ENCODE peak calls at places on chromosomes 11 and 22, in five cellular contexts. One of them, this sample, is unnamed.

GRCh38 chr22:17829691-17830040 is 55.4 kb upstream of the BID start:
- DNase-seq in foreskin fibroblast: peak; percentile 51
- DNase-seq in Karpas-422: no peak
- DNase-seq in tibial nerve: no peak
- DNase-seq in GM12865: no peak
- DNase-seq in this sample: no peak

GRCh38 chr11:65400295-65401072 is 14.0 kb downstream of the FRMD8 start:
- DNase-seq in foreskin fibroblast: no peak
- DNase-seq in Karpas-422: no peak
- DNase-seq in tibial nerve: no peak
- DNase-seq in GM12865: no peak
- DNase-seq in this sample: no peak

GRCh38 chr11:69599502-69599901 is 41.5 kb upstream of the CCND1 start:
- DNase-seq in foreskin fibroblast: no peak
- DNase-seq in Karpas-422: no peak
- DNase-seq in tibial nerve: no peak
- DNase-seq in GM12865: no peak
- DNase-seq in this sample: no peak

GRCh38 chr22:24554316-24555159 is at the start of gene GUCD1:
- DNase-seq in foreskin fibroblast: no peak
- DNase-seq in Karpas-422: peak; percentile 75
- DNase-seq in tibial nerve: no peak
- DNase-seq in GM12865: peak; percentile 52
- DNase-seq in this sample: no peak

GRCh38 chr11:116986521-116987105 is 111.6 kb downstream of the SIK3 start:
- DNase-seq in foreskin fibroblast: peak; percentile 88
- DNase-seq in Karpas-422: no peak
- DNase-seq in tibial nerve: no peak
- DNase-seq in GM12865: peak; percentile 73
- DNase-seq in this sample: no peak

GRCh38 chr22:38267086-38267485 is 5.7 kb downstream of the TMEM184B start:
- DNase-seq in foreskin fibroblast: no peak
- DNase-seq in Karpas-422: no peak
- DNase-seq in tibial nerve: no peak
- DNase-seq in GM12865: no peak
- DNase-seq in this sample: peak; percentile 75

GRCh38 chr11:15471709-15472404 is 357.1 kb downstream of the INSC start:
- DNase-seq in foreskin fibroblast: no peak
- DNase-seq in Karpas-422: no peak
- DNase-seq in tibial nerve: no peak
- DNase-seq in GM12865: no peak
- DNase-seq in this sample: no peak

GRCh38 chr11:122786896-122787295 is 51.4 kb upstream of the CRTAM start:
- DNase-seq in foreskin fibroblast: no peak
- DNase-seq in Karpas-422: no peak
- DNase-seq in tibial nerve: no peak
- DNase-seq in GM12865: no peak
- DNase-seq in this sample: no peak

GRCh38 chr11:1483445-1483961 is 3.1 kb downstream of the MOB2 start:
- DNase-seq in foreskin fibroblast: no peak
- DNase-seq in Karpas-422: no peak
- DNase-seq in tibial nerve: no peak
- DNase-seq in GM12865: no peak
- DNase-seq in this sample: no peak

GRCh38 chr11:107785401-107785800 is 73.2 kb downstream of the SLC35F2 start:
- DNase-seq in foreskin fibroblast: peak; percentile 13
- DNase-seq in Karpas-422: no peak
- DNase-seq in tibial nerve: no peak
- DNase-seq in GM12865: peak; percentile 25
- DNase-seq in this sample: no peak

GRCh38 chr11:72769680-72770079 is 17.5 kb upstream of the ARAP1 start:
- DNase-seq in foreskin fibroblast: no peak
- DNase-seq in Karpas-422: no peak
- DNase-seq in tibial nerve: no peak
- DNase-seq in GM12865: no peak
- DNase-seq in this sample: no peak

GRCh38 chr22:28873183-28873964 is 10.0 kb upstream of the ZNRF3 start:
- DNase-seq in foreskin fibroblast: no peak
- DNase-seq in Karpas-422: no peak
- DNase-seq in tibial nerve: no peak
- DNase-seq in GM12865: no peak
- DNase-seq in this sample: no peak

GRCh38 chr22:46149493-46149997 is 781 bp upstream of the PPARA start:
- DNase-seq in foreskin fibroblast: no peak
- DNase-seq in Karpas-422: peak; percentile 65
- DNase-seq in tibial nerve: peak; percentile 54
- DNase-seq in GM12865: peak; percentile 15
- DNase-seq in this sample: no peak

GRCh38 chr11:67278135-67278938 is 10.8 kb upstream of the ANKRD13D start:
- DNase-seq in foreskin fibroblast: no peak
- DNase-seq in Karpas-422: no peak
- DNase-seq in tibial nerve: no peak
- DNase-seq in GM12865: no peak
- DNase-seq in this sample: no peak
- H3K4me3 ChIP-seq in foreskin fibroblast: no peak overlapping the region
- H3K4me3 ChIP-seq in Karpas-422: peak overlapping the region; percentile 59
- H3K4me3 ChIP-seq in tibial nerve: peak overlapping the region; percentile 24
- H3K4me3 ChIP-seq in GM12865: peak overlapping the region; percentile 65
- H3K4me3 ChIP-seq in this sample: peak overlapping the region; percentile 59

GRCh38 chr22:31921106-31921505 is 23.2 kb upstream of the YWHAH start:
- DNase-seq in foreskin fibroblast: no peak
- DNase-seq in Karpas-422: no peak
- DNase-seq in tibial nerve: no peak
- DNase-seq in GM12865: no peak
- DNase-seq in this sample: no peak
- H3K4me3 ChIP-seq in foreskin fibroblast: no peak overlapping the region
- H3K4me3 ChIP-seq in Karpas-422: no peak overlapping the region
- H3K4me3 ChIP-seq in tibial nerve: no peak overlapping the region
- H3K4me3 ChIP-seq in GM12865: no peak overlapping the region
- H3K4me3 ChIP-seq in this sample: no peak overlapping the region

GRCh38 chr22:49269371-49269770 is 558.3 kb downstream of the BRD1 start:
- DNase-seq in foreskin fibroblast: no peak
- DNase-seq in Karpas-422: no peak
- DNase-seq in tibial nerve: no peak
- DNase-seq in GM12865: no peak
- DNase-seq in this sample: no peak
- H3K4me3 ChIP-seq in foreskin fibroblast: no peak overlapping the region
- H3K4me3 ChIP-seq in Karpas-422: no peak overlapping the region
- H3K4me3 ChIP-seq in tibial nerve: no peak overlapping the region
- H3K4me3 ChIP-seq in GM12865: no peak overlapping the region
- H3K4me3 ChIP-seq in this sample: no peak overlapping the region

GRCh38 chr11:82988936-82989627 is 82.6 kb downstream of the RAB30 start:
- DNase-seq in foreskin fibroblast: peak; percentile 46
- DNase-seq in Karpas-422: no peak
- DNase-seq in tibial nerve: no peak
- DNase-seq in GM12865: no peak
- DNase-seq in this sample: no peak

GRCh38 chr11:82987997-82988396 is 83.7 kb downstream of the RAB30 start:
- DNase-seq in foreskin fibroblast: no peak
- DNase-seq in Karpas-422: no peak
- DNase-seq in tibial nerve: no peak
- DNase-seq in GM12865: no peak
- DNase-seq in this sample: no peak

GRCh38 chr11:82992219-82992618 is 79.5 kb downstream of the RAB30 start:
- DNase-seq in foreskin fibroblast: no peak
- DNase-seq in Karpas-422: no peak
- DNase-seq in tibial nerve: no peak
- DNase-seq in GM12865: no peak
- DNase-seq in this sample: no peak

GRCh38 chr11:82986491-82986890 is 85.0 kb downstream of the DDIAS start:
- DNase-seq in foreskin fibroblast: no peak
- DNase-seq in Karpas-422: no peak
- DNase-seq in tibial nerve: no peak
- DNase-seq in GM12865: no peak
- DNase-seq in this sample: no peak

DNA sequence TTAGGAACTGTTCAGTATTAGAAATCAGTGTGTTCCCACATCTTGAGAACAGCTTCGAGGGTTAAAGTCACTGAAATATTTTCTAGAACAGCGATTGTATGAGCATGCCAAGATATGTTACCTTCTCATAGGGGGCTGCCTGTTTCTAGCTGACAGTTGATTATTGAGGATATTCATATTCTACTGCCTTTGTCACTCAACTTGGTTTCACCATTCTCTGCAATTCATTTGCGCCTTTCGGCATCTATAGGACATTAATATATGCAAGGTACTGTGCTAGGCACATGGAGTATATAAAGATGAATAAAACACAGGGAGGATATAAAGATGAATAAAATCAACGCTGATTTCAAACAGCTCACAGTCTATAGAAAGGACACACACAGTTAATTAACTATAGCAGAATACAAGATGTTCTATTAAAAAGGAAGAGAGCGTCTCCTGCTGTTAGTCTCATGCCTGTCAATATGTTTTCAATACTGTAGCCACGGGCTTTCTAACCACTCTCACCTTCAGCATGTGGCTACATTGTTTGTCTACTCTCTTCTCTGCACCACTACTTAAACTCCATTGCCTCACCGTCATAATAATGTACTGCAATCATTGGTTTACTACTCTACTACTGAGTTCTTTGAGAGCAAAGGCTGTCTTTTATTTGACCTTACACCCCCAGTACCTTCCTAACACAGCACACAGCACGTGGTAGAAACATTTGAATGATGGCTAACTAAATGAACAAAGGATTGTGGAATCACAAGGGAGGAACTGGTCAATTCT is 81.9 kb downstream of the RAB30 start:
- DNase-seq in foreskin fibroblast: no peak
- DNase-seq in Karpas-422: no peak
- DNase-seq in tibial nerve: no peak
- DNase-seq in GM12865: no peak
- DNase-seq in this sample: no peak
- H3K4me3 ChIP-seq in foreskin fibroblast: no peak overlapping the region
- H3K4me3 ChIP-seq in Karpas-422: no peak overlapping the region
- H3K4me3 ChIP-seq in tibial nerve: no peak overlapping the region
- H3K4me3 ChIP-seq in GM12865: no peak overlapping the region
- H3K4me3 ChIP-seq in this sample: no peak overlapping the region

GRCh38 chr11:44713022-44713421 is 13.7 kb upstream of the TSPAN18 start:
- DNase-seq in foreskin fibroblast: no peak
- DNase-seq in Karpas-422: no peak
- DNase-seq in tibial nerve: no peak
- DNase-seq in GM12865: no peak
- DNase-seq in this sample: no peak
- H3K4me3 ChIP-seq in foreskin fibroblast: no peak overlapping the region
- H3K4me3 ChIP-seq in Karpas-422: no peak overlapping the region
- H3K4me3 ChIP-seq in tibial nerve: no peak overlapping the region
- H3K4me3 ChIP-seq in GM12865: no peak overlapping the region
- H3K4me3 ChIP-seq in this sample: no peak overlapping the region

GRCh38 chr22:40112595-40112994 is 65.1 kb upstream of the TNRC6B start:
- DNase-seq in foreskin fibroblast: no peak
- DNase-seq in Karpas-422: no peak
- DNase-seq in tibial nerve: no peak
- DNase-seq in GM12865: no peak
- DNase-seq in this sample: no peak

GRCh38 chr22:40105755-40106154 is 72.0 kb upstream of the TNRC6B start:
- DNase-seq in foreskin fibroblast: no peak
- DNase-seq in Karpas-422: no peak
- DNase-seq in tibial nerve: no peak
- DNase-seq in GM12865: no peak
- DNase-seq in this sample: no peak

GRCh38 chr22:40111451-40111850 is 66.3 kb upstream of the TNRC6B start:
- DNase-seq in foreskin fibroblast: no peak
- DNase-seq in Karpas-422: no peak
- DNase-seq in tibial nerve: no peak
- DNase-seq in GM12865: no peak
- DNase-seq in this sample: no peak

GRCh38 chr22:40107244-40107643 is 70.5 kb upstream of the TNRC6B start:
- DNase-seq in foreskin fibroblast: no peak
- DNase-seq in Karpas-422: peak; percentile 46
- DNase-seq in tibial nerve: no peak
- DNase-seq in GM12865: no peak
- DNase-seq in this sample: no peak

DNA sequence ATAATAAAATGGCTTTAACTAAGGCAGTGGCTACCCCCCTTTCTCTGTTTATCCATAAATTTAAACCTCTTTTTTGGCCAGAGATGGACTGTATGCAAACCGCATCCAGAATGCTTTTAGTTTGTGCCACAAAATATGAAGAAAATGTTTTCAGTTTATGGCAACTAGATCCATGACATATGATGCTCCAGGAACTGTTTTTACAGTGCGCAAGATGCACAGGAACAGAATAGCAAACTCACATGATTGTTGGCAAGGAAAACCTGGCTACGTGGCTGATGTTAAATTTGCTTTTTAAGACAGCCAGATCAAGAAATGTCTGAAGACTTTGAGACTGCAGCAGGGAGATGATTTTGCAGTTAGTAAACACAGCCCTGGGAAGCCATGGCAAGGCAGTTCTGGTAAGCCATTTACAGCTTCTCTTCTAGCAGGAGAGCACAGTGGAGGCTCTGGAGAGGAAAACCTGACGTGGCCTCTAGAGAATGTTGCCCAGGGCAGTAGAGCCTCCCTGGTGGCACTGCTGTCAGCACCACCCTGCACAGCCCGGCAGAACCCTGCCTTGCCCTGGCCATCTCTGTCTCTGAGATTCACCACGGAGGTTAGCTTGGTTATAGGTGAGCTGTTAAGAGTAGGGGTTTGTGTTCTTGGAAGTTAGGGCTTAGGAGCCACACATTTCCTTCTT is 69.8 kb upstream of the TNRC6B start:
- DNase-seq in foreskin fibroblast: peak; percentile 26
- DNase-seq in Karpas-422: peak; percentile 56
- DNase-seq in tibial nerve: no peak
- DNase-seq in GM12865: no peak
- DNase-seq in this sample: no peak
- H3K4me3 ChIP-seq in foreskin fibroblast: peak overlapping the region; percentile 36
- H3K4me3 ChIP-seq in Karpas-422: peak overlapping the region; percentile 57
- H3K4me3 ChIP-seq in tibial nerve: peak overlapping the region; percentile 11
- H3K4me3 ChIP-seq in GM12865: no peak overlapping the region
- H3K4me3 ChIP-seq in this sample: peak overlapping the region; percentile 52

DNA sequence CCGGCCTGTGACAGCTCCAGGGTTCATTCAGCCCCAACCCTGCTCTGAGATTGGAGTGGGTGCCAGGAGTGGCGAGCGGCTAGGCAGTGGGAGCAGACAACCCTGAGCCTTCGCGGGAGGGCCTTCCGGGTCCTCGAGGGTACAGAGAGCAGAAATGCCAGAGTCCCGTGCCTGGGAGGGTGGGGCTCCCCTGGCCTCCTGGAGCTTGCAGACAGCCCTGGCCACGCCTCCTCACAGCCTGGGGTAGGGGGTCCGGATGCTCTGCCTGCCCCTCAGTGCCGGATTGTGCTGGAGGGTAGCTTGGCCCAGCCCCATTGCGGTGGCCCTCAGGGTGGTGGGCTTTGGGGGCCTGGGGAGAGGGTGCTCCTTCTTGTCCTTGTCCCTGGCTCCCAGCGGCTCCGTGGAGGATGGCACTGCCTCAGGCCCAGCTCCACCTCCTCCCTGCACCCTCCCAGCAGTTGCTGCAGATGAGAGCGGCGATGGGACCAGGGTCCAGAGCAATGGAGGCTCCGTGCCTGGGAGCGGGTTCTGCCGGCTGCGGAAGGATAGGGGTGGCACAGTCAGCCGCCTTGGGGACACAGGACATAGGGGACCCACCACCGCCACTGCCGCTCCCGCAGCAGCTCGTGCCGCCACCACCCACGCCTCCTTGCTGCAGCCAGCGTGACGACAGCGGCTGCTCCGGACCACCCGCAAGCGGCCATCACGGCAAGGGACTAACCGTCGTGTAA is 34.9 kb upstream of the OR10G7 start:
- DNase-seq in foreskin fibroblast: no peak
- DNase-seq in Karpas-422: no peak
- DNase-seq in tibial nerve: no peak
- DNase-seq in GM12865: peak; percentile 52
- DNase-seq in this sample: no peak
- H3K4me3 ChIP-seq in foreskin fibroblast: peak overlapping the region; percentile 36
- H3K4me3 ChIP-seq in Karpas-422: no peak overlapping the region
- H3K4me3 ChIP-seq in tibial nerve: peak overlapping the region; percentile 36
- H3K4me3 ChIP-seq in GM12865: peak overlapping the region; percentile 41
- H3K4me3 ChIP-seq in this sample: no peak overlapping the region

This sample was measured in CD8-positive, alpha-beta memory T cell.